ENCODE peak calls at places on chromosomes 13 and 19, in five cellular contexts. I, F, H, R and E are unnamed samples.
A peak's percentile ranks its signal among the peaks of the same experiment; 100 is the strongest.

GRCh38 chr19:1690570-1691307 is 38.3 kb upstream of the TCF3 start:
- DNase-seq in R (no peak), I (no peak), H (peak; percentile 33), F (peak; percentile 59), E (peak; percentile 85)

GRCh38 chr13:47420568-47420967 is 523.7 kb upstream of the HTR2A start:
- DNase-seq in F (no peak), R (no peak), I (peak; percentile 27), H (peak; percentile 18), E (no peak)

GRCh38 chr19:38151242-38151641 is 72.8 kb downstream of the DPF1 start:
- DNase-seq in F (no peak), H (no peak), I (no peak), R (no peak), E (no peak)

GRCh38 chr13:50884270-50884669 is 25.3 kb upstream of the RNASEH2B start:
- DNase-seq in F (no peak), H (no peak), I (no peak), R (no peak), E (no peak)

GRCh38 chr19:46404884-46405658 is 8.3 kb downstream of the CCDC8 start:
- DNase-seq in R (no peak), H (peak; percentile 82), F (no peak), I (no peak), E (peak; percentile 51)

GRCh38 chr13:75135325-75135825 is 346.6 kb downstream of the TBC1D4 start:
- DNase-seq in F (no peak), H (peak; percentile 98), R (no peak), I (peak; percentile 95), E (no peak)

GRCh38 chr19:45117167-45117594 is 24.2 kb downstream of the PPP1R37 start:
- DNase-seq in F (no peak), I (no peak), H (peak; percentile 26), R (no peak), E (no peak)

GRCh38 chr13:107348931-107349330 is 781.0 kb upstream of the ARGLU1 start:
- DNase-seq in I (peak; percentile 26), H (peak; percentile 49), R (no peak), F (no peak), E (no peak)

GRCh38 chr13:114011226-114011625 is 37.4 kb upstream of the C13orf46 start:
- DNase-seq in R (peak; percentile 82), F (no peak), H (no peak), I (no peak), E (no peak)

GRCh38 chr13:109904218-109904617 is 117.8 kb upstream of the IRS2 start:
- DNase-seq in F (no peak), I (no peak), R (no peak), H (no peak), E (no peak)

GRCh38 chr19:28345811-28346210 is 867.1 kb downstream of the UQCRFS1 start:
- DNase-seq in F (no peak), I (peak; percentile 35), H (no peak), R (no peak), E (no peak)

GRCh38 chr19:5947435-5947834 is 30.5 kb downstream of the RANBP3 start:
- DNase-seq in R (peak; percentile 90), I (peak; percentile 76), F (peak; percentile 37), H (peak; percentile 94), E (no peak)

DNA sequence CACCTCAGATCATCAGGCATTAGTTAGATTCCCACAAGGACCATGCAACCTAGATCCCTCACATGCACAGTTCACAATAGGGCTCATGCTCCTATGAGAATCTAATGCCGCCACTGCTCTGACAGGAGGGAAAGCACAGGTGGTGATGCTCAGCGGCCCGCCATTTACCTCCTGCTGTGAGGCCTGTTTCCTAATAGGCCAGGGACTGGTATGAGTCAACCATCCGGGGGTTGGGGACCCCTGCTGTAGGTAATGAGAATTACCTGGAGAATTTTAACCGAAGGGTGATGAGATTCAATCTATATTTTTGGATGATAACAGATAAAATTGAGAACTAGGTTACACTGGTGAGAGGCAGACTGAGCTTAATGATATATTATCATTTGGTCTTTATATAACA is 101.4 kb downstream of the LACC1 start:
- DNase-seq in H (no peak), I (no peak), F (no peak), R (no peak), E (no peak)
- TF ChIP-seq CTCF in H (no peak), I (no peak), F (no peak), R (no peak), E (no peak)

GRCh38 chr19:40584007-40584406 is 7.3 kb downstream of the SHKBP1 start:
- DNase-seq in F (no peak), H (no peak), I (no peak), R (no peak), E (no peak)
- TF ChIP-seq CTCF in F (no peak), H (peak; percentile 51), I (peak; percentile 20), R (no peak), E (peak; percentile 20)

GRCh38 chr19:34681478-34681877 is 4.0 kb downstream of the ZNF302 start:
- DNase-seq in R (no peak), F (no peak), I (no peak), H (no peak), E (no peak)
- TF ChIP-seq CTCF in R (no peak), F (no peak), I (no peak), H (no peak), E (no peak)

DNA sequence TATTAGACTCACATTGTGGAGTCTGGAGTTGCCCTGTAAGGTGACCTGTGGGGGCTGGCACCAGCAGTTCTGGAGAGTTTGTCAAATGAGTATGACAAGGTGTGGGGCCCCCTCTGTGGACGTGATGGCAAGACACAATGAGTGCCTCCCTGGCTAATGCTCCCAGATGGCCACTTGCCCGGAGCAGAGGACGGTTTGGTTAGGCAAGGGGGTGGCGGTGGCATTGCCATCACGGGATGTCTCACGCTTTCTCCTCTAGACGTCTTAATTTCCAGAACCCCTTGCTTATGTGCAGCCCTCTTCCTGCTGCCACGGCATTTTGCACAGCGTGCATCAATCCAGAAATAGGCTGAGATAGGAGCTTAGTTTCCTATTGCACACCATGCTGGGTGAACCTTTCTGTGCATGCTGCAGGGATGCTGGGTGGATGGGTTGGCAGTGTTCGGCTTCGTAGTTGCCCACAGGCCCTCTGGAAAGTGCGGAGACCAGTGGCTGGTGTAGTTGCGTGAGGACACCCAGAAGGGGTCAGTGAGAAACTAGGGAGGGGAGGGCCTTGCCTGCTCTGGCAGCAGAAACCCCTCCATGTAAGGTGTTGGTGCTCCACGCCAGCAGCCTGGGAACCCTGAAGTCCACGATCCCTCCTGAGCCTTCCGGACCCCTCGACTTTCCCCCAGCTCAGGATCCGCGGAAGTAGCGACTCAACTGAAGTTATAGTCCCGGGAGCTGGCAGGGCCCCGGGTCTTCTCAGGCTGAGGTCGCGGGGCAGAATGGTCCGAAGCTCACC is 18.1 kb upstream of the LRP3 start:
- DNase-seq in H (peak; percentile 33), F (no peak), I (peak; percentile 37), R (peak; percentile 91), E (no peak)
- TF ChIP-seq CTCF in H (peak; percentile 2), F (no peak), I (peak; percentile 24), R (no peak), E (no peak)

GRCh38 chr19:15453906-15454305 is 4.2 kb upstream of the WIZ start:
- DNase-seq in I (no peak), R (no peak), F (no peak), H (no peak), E (no peak)

GRCh38 chr19:15455996-15456395 is 6.2 kb upstream of the WIZ start:
- DNase-seq in F (no peak), I (no peak), R (no peak), H (no peak), E (no peak)

GRCh38 chr19:15453091-15453498 is 3.3 kb upstream of the WIZ start:
- DNase-seq in I (no peak), F (no peak), H (no peak), R (no peak), E (peak; percentile 32)

GRCh38 chr19:15452111-15453047 is 2.6 kb upstream of the WIZ start:
- DNase-seq in I (peak; percentile 79), F (peak; percentile 91), H (peak; percentile 95), R (peak; percentile 97), E (peak; percentile 88)

DNA sequence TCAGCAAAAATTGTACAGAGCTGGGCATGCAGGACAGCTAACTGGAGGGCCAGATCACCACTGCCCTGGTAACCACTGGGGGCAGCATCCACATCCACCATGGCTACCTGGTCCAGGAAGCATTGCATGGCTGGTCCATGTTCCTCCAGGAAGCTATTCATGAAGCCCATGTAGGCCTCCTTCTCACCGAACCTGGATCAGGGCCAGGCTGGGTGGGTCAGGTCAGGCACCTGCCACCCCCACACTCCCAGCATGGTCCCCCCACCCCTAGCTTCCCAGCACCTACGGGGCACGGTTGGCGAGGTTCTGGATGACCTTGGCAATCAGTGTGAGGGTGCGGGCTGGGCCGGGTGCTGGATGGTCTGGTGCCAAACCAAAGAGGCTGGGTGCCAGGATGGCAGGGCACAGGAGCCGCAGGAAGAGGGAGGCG is 4.6 kb upstream of the WIZ start:
- DNase-seq in I (no peak), R (no peak), H (no peak), F (peak; percentile 51), E (no peak)
- TF ChIP-seq CTCF in I (peak; percentile 26), R (no peak), H (peak; percentile 52), F (no peak), E (peak; percentile 7)